ENCODE peak calls at places on chromosomes 12 and 14, in ten cellular contexts. P is astrocyte of the cerebellum, D is GM12865, S is lung, H is fibroblast of the aortic adventitia, O is suprapubic skin, K is ascending aorta, R is AG10803, T is AG09309, Z is A549. X is an unnamed sample.

GRCh38 chr12:59499774-59500173 is 96.1 kb upstream of the SLC16A7 start:
- DNase-seq in P (no peak), D (peak), S (no peak), H (no peak), O (no peak), K (no peak), R (no peak), T (no peak), Z (no peak), X (no peak)

GRCh38 chr12:85041395-85041794 is 5.2 kb downstream of the LRRIQ1 start:
- DNase-seq in P (no peak), D (no peak), S (no peak), H (no peak), O (no peak), K (no peak), R (no peak), T (no peak), Z (no peak), X (no peak)

GRCh38 chr14:101823511-101824120 is 62.1 kb downstream of the PPP2R5C start:
- DNase-seq in P (no peak), D (peak), S (no peak), H (peak), O (no peak), K (no peak), R (no peak), T (no peak), Z (no peak), X (no peak)

GRCh38 chr14:95489163-95489887 is 27.1 kb downstream of the SYNE3 start:
- DNase-seq in P (no peak), D (no peak), S (no peak), H (peak), O (no peak), K (no peak), R (no peak), T (no peak), Z (no peak), X (no peak)

GRCh38 chr12:68750506-68750905 is 4.5 kb downstream of the SLC35E3 start:
- DNase-seq in P (no peak), D (no peak), S (no peak), H (no peak), O (no peak), K (no peak), R (no peak), T (no peak), Z (no peak), X (no peak)

GRCh38 chr12:113874999-113875561 is 91.0 kb downstream of the RBM19 start:
- DNase-seq in P (peak), D (no peak), S (no peak), H (peak), O (no peak), K (no peak), R (no peak), T (peak), Z (peak), X (no peak)

GRCh38 chr12:131210506-131211278 is 257.0 kb downstream of the ADGRD1 start:
- DNase-seq in P (no peak), D (no peak), S (no peak), H (no peak), O (no peak), K (no peak), R (no peak), T (no peak), Z (no peak), X (no peak)

GRCh38 chr14:103869406-103870143 is 22.2 kb upstream of the PPP1R13B start:
- DNase-seq in P (no peak), D (no peak), S (no peak), H (no peak), O (no peak), K (no peak), R (no peak), T (no peak), Z (no peak), X (no peak)

GRCh38 chr12:94202245-94203180 is 54.1 kb downstream of the PLXNC1 start:
- DNase-seq in P (no peak), D (no peak), S (no peak), H (no peak), O (no peak), K (no peak), R (no peak), T (no peak), Z (no peak), X (no peak)

GRCh38 chr12:95583933-95584332 is 32.7 kb upstream of the USP44 start:
- DNase-seq in P (no peak), D (no peak), S (no peak), H (no peak), O (no peak), K (no peak), R (no peak), T (no peak), Z (peak), X (no peak)

GRCh38 chr12:6958609-6959375 is 7.6 kb downstream of the PTPN6 start:
- DNase-seq in P (no peak), D (peak), S (no peak), H (no peak), O (no peak), K (no peak), R (no peak), T (no peak), Z (no peak), X (no peak)

GRCh38 chr12:107873223-107873622 is 98.7 kb downstream of the ASCL4 start:
- DNase-seq in P (no peak), D (no peak), S (no peak), H (no peak), O (no peak), K (no peak), R (no peak), T (no peak), Z (no peak), X (no peak)

GRCh38 chr14:103847954-103848719 is 762 bp upstream of the PPP1R13B start:
- DNase-seq in P (no peak), D (no peak), S (no peak), H (no peak), O (peak), K (no peak), R (no peak), T (no peak), Z (no peak), X (no peak)

GRCh38 chr12:75974323-75975273 is 57.0 kb downstream of the PHLDA1 start:
- DNase-seq in P (no peak), D (no peak), S (no peak), H (no peak), O (no peak), K (no peak), R (no peak), T (no peak), Z (no peak), X (no peak)

GRCh38 chr12:33180921-33181320 is 258.7 kb downstream of the SYT10 start:
- DNase-seq in P (no peak), D (no peak), S (no peak), H (no peak), O (no peak), K (no peak), R (no peak), T (no peak), Z (no peak), X (no peak)

GRCh38 chr12:68317047-68317667 is 15.0 kb downstream of the MDM1 start:
- DNase-seq in P (peak), D (peak), S (no peak), H (peak), O (no peak), K (no peak), R (peak), T (no peak), Z (peak), X (no peak)

GRCh38 chr14:75886661-75887348 is 95.0 kb downstream of the TGFB3 start:
- DNase-seq in P (no peak), D (no peak), S (no peak), H (peak), O (no peak), K (no peak), R (peak), T (no peak), Z (no peak), X (peak)

GRCh38 chr14:75881986-75882385 is 99.8 kb downstream of the TGFB3 start:
- DNase-seq in P (no peak), D (no peak), S (no peak), H (no peak), O (no peak), K (no peak), R (peak), T (no peak), Z (no peak), X (no peak)

GRCh38 chr14:75880512-75880911 is 101.3 kb downstream of the TGFB3 start:
- DNase-seq in P (no peak), D (peak), S (no peak), H (no peak), O (no peak), K (no peak), R (no peak), T (no peak), Z (no peak), X (no peak)

GRCh38 chr14:75885829-75886228 is 96.0 kb downstream of the TGFB3 start:
- DNase-seq in P (no peak), D (no peak), S (no peak), H (peak), O (no peak), K (no peak), R (peak), T (no peak), Z (no peak), X (no peak)

GRCh38 chr14:75884198-75884611 is 97.6 kb downstream of the TGFB3 start:
- DNase-seq in P (peak), D (no peak), S (no peak), H (peak), O (no peak), K (no peak), R (peak), T (peak), Z (no peak), X (peak)
- TF ChIP-seq CTCF in P (peak), D (peak), S (no peak), H (peak), O (no peak), K (no peak), R (peak), T (peak), Z (no peak), X (peak)

GRCh38 chr12:4954632-4955354 is 45.1 kb downstream of the KCNA1 start:
- DNase-seq in P (no peak), D (peak), S (no peak), H (no peak), O (no peak), K (no peak), R (no peak), T (no peak), Z (no peak), X (no peak)

GRCh38 chr12:4957781-4958180 is 48.1 kb downstream of the KCNA1 start:
- DNase-seq in P (no peak), D (no peak), S (no peak), H (no peak), O (no peak), K (no peak), R (no peak), T (no peak), Z (no peak), X (no peak)

GRCh38 chr12:4958697-4959375 is 49.1 kb downstream of the KCNA1 start:
- DNase-seq in P (peak), D (no peak), S (no peak), H (peak), O (no peak), K (no peak), R (no peak), T (no peak), Z (no peak), X (no peak)

GRCh38 chr12:4956968-4957367 is 47.3 kb downstream of the KCNA1 start:
- DNase-seq in P (no peak), D (no peak), S (no peak), H (no peak), O (no peak), K (no peak), R (no peak), T (no peak), Z (no peak), X (no peak)

DNA sequence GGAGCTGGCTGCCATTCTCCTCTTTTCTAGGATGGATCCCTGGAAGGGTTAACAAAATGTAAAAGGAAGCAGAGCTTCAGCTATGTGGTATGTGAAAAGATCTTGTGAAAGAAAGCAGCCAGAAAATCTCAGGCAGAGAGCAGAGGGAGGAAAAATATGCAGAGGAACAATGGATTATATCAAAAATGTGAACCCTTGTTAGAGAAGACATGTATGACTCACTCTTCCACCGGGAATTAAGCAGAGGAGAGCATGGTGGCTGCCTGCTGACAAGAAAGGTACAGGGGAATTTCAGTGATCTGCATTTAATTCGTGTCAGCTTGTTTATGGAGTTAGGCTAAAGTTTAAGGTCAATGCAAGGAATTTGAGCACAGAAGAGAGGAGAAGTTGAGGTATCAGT is 46.3 kb downstream of the KCNA1 start:
- DNase-seq in P (peak), D (no peak), S (no peak), H (peak), O (no peak), K (no peak), R (peak), T (no peak), Z (no peak), X (no peak)
- H3K4me3 ChIP-seq in P (no peak), D (no peak), S (no peak), H (no peak), O (no peak), K (no peak), R (no peak), T (no peak), Z (no peak), X (no peak)

GRCh38 chr14:60488175-60488574 is 2.3 kb upstream of the C14orf39 start:
- DNase-seq in P (no peak), D (no peak), S (no peak), H (no peak), O (no peak), K (no peak), R (no peak), T (no peak), Z (no peak), X (no peak)
- TF ChIP-seq CTCF in P (no peak), D (no peak), S (no peak), H (peak), O (no peak), K (no peak), R (peak), T (no peak), Z (peak), X (no peak)

GRCh38 chr12:104285740-104286537 is 17.6 kb upstream of the EID3 start:
- DNase-seq in P (no peak), D (peak), S (peak), H (peak), O (no peak), K (no peak), R (no peak), T (no peak), Z (no peak), X (no peak)
- H3K4me3 ChIP-seq in P (peak), D (peak), S (no peak), H (peak), O (peak), K (peak), R (peak), T (peak), Z (peak), X (peak)

GRCh38 chr12:124566181-124567034 is 1.0 kb downstream of the NCOR2 start:
- DNase-seq in P (no peak), D (peak), S (peak), H (peak), O (peak), K (peak), R (peak), T (no peak), Z (peak), X (no peak)
- TF ChIP-seq CTCF in P (no peak), D (peak), S (no peak), H (no peak), O (no peak), K (no peak), R (no peak), T (no peak), Z (no peak), X (no peak)

GRCh38 chr12:123388948-123389559 is 5.1 kb downstream of the KMT5A start:
- DNase-seq in P (no peak), D (no peak), S (no peak), H (no peak), O (no peak), K (no peak), R (no peak), T (no peak), Z (no peak), X (no peak)
- H3K4me3 ChIP-seq in P (peak), D (peak), S (peak), H (peak), O (peak), K (peak), R (peak), T (peak), Z (peak), X (peak)

DNA sequence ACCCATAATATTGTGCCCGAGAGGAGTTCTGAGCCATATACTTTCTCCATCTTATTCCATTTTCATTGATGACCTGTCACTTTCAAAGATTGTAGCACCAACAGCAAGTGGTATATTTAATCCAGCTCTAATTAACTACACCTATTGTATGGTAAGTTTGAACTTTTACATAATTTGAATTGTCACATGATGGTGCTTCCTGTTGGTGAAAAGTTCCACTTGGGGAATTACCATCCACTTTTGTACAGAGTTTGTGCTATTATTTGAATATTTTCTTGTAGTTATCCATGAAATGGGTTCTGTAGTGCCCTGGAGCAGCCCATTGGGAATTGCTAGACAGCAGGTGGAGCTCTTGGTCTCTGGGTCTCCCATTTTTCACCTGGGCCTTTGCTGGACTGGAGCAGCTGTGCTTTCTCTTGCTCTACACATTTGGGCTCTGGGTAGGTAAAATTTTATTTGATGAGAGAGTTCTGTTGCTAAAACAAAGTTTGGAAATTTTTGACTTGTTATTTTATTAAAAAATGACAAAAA is 3.0 kb downstream of the SMCO3 start:
- DNase-seq in P (no peak), D (peak), S (no peak), H (peak), O (no peak), K (no peak), R (no peak), T (no peak), Z (peak), X (no peak)
- TF ChIP-seq CTCF in P (peak), D (peak), S (no peak), H (peak), O (no peak), K (no peak), R (peak), T (peak), Z (peak), X (peak)

GRCh38 chr12:49261726-49262125 is 3.2 kb upstream of the TUBA1C start:
- DNase-seq in P (no peak), D (no peak), S (no peak), H (no peak), O (no peak), K (no peak), R (peak), T (peak), Z (no peak), X (peak)
- H3K4me3 ChIP-seq in P (no peak), D (no peak), S (no peak), H (no peak), O (no peak), K (no peak), R (no peak), T (no peak), Z (no peak), X (no peak)

GRCh38 chr12:121346747-121347146 is 5.5 kb downstream of the ANAPC5 start:
- DNase-seq in P (no peak), D (no peak), S (no peak), H (no peak), O (no peak), K (no peak), R (no peak), T (no peak), Z (no peak), X (no peak)

GRCh38 chr12:121355818-121356217 is 3.6 kb upstream of the ANAPC5 start:
- DNase-seq in P (no peak), D (no peak), S (no peak), H (no peak), O (no peak), K (no peak), R (no peak), T (no peak), Z (no peak), X (no peak)

GRCh38 chr12:121357331-121357730 is 5.1 kb upstream of the ANAPC5 start:
- DNase-seq in P (no peak), D (no peak), S (no peak), H (no peak), O (no peak), K (no peak), R (no peak), T (no peak), Z (no peak), X (no peak)

GRCh38 chr12:121356657-121357056 is 4.4 kb upstream of the ANAPC5 start:
- DNase-seq in P (no peak), D (no peak), S (no peak), H (no peak), O (no peak), K (no peak), R (no peak), T (no peak), Z (no peak), X (no peak)

GRCh38 chr12:121352053-121353018 is at the start of gene ANAPC5:
- DNase-seq in P (peak), D (peak), S (peak), H (peak), O (peak), K (peak), R (peak), T (peak), Z (peak), X (peak)
- TF ChIP-seq CTCF in P (no peak), D (no peak), S (no peak), H (no peak), O (no peak), K (no peak), R (no peak), T (no peak), Z (no peak), X (no peak)

X was measured in BJ.